ENCODE peak calls at places on chromosomes 4 and X, in ten cellular contexts. X is K562; A is PC-9; P is colonic mucosa; B is tibial artery; T is CD8-positive, alpha-beta T cell; N is ovary; L is body of pancreas; W is esophagus squamous epithelium; E is fibroblast of lung. D is an unnamed sample.

GRCh38 chrX:10280061-10280460 is 123.3 kb downstream of the CLCN4 start:
- DNase-seq in E (no peak), B (no peak), P (no peak), W (no peak), L (no peak), A (no peak), T (no peak), N (no peak), X (no peak), D (no peak)

GRCh38 chr4:52712991-52713275 is 38.3 kb downstream of the ERVMER34-1 start:
- DNase-seq in W (no peak), N (no peak), T (no peak), B (no peak), X (no peak), L (no peak), P (no peak), E (no peak), A (no peak), D (no peak)

GRCh38 chr4:134780244-134780643 is 578.7 kb upstream of the PABPC4L start:
- DNase-seq in P (no peak), B (no peak), N (no peak), L (no peak), X (no peak), T (no peak), W (no peak), E (peak; percentile 5), A (no peak), D (no peak)

GRCh38 chr4:158327525-158327924 is 117.2 kb downstream of the TMEM144 start:
- DNase-seq in T (no peak), B (no peak), L (peak; percentile 57), A (no peak), W (no peak), E (no peak), P (no peak), N (no peak), X (peak; percentile 71), D (peak; percentile 84)

GRCh38 chr4:110193822-110194761 is 4.3 kb downstream of the ELOVL6 start:
- DNase-seq in N (peak; percentile 23), B (peak; percentile 50), X (peak; percentile 96), P (peak; percentile 90), E (peak; percentile 98), A (no peak), T (peak; percentile 85), W (peak; percentile 0), L (peak; percentile 84), D (peak; percentile 91)

GRCh38 chr4:20616848-20617247 is 83.4 kb upstream of the PACRGL start:
- DNase-seq in N (no peak), P (no peak), X (no peak), L (no peak), T (no peak), W (no peak), E (no peak), B (no peak), A (peak; percentile 33), D (no peak)

GRCh38 chr4:113760852-113761681 is 471 bp downstream of the CAMK2D start:
- DNase-seq in N (peak; percentile 82), A (peak; percentile 50), W (peak; percentile 44), E (peak; percentile 73), X (no peak), L (peak; percentile 78), T (peak; percentile 36), P (peak; percentile 86), B (peak; percentile 84), D (peak; percentile 51)

GRCh38 chrX:21781525-21781924 is 23.6 kb upstream of the SMPX start:
- DNase-seq in P (no peak), L (no peak), W (no peak), E (peak; percentile 66), N (no peak), B (no peak), X (no peak), A (no peak), T (no peak), D (no peak)

GRCh38 chrX:104039689-104040505 is at the start of gene H2BW2:
- DNase-seq in E (no peak), L (no peak), X (no peak), N (no peak), B (no peak), P (no peak), W (no peak), T (no peak), A (no peak), D (no peak)

GRCh38 chrX:12138366-12139313 is at the start of gene FRMPD4:
- DNase-seq in X (no peak), L (no peak), N (no peak), T (no peak), B (no peak), P (no peak), W (no peak), A (no peak), E (peak; percentile 1), D (no peak)

GRCh38 chr4:89404530-89404929 is 96.9 kb upstream of the GPRIN3 start:
- DNase-seq in P (no peak), A (no peak), X (no peak), B (no peak), E (no peak), N (no peak), L (no peak), T (no peak), W (no peak), D (no peak)

GRCh38 chrX:68929332-68930150 is 100.7 kb downstream of the EFNB1 start:
- DNase-seq in X (no peak), P (no peak), E (peak; percentile 86), B (no peak), N (peak; percentile 43), L (peak; percentile 45), W (no peak), A (peak; percentile 77), T (no peak), D (no peak)

GRCh38 chrX:83658731-83659130 is 150.6 kb downstream of the POU3F4 start:
- DNase-seq in W (no peak), P (no peak), A (no peak), L (no peak), X (peak; percentile 0), E (no peak), T (no peak), N (no peak), B (no peak), D (no peak)

GRCh38 chr4:138405439-138405838 is 163.3 kb upstream of the SLC7A11 start:
- DNase-seq in E (peak; percentile 28), T (no peak), W (no peak), N (no peak), X (no peak), L (no peak), B (no peak), P (no peak), A (peak; percentile 5), D (no peak)

GRCh38 chrX:131739823-131740222 is 195.9 kb downstream of the OR13H1 start:
- DNase-seq in W (no peak), T (no peak), A (no peak), P (no peak), L (no peak), E (no peak), X (peak; percentile 7), B (no peak), N (no peak), D (no peak)

GRCh38 chrX:100407784-100408642 is 2.1 kb downstream of the PCDH19 start:
- DNase-seq in A (no peak), B (no peak), E (peak; percentile 3), P (no peak), T (no peak), X (no peak), N (peak; percentile 16), W (no peak), L (no peak), D (no peak)

GRCh38 chrX:100410901-100411801 is 1.1 kb upstream of the PCDH19 start:
- DNase-seq in A (no peak), E (no peak), N (peak; percentile 20), X (no peak), B (no peak), T (no peak), W (no peak), P (no peak), L (no peak), D (no peak)

GRCh38 chrX:100410083-100410590 is at the start of gene PCDH19:
- DNase-seq in X (no peak), N (peak; percentile 58), E (peak; percentile 37), B (no peak), A (no peak), L (peak; percentile 40), P (peak; percentile 62), T (no peak), W (no peak), D (peak; percentile 76)

GRCh38 chrX:100408643-100409315 is 1.3 kb downstream of the PCDH19 start:
- DNase-seq in L (no peak), E (no peak), T (no peak), W (no peak), P (no peak), N (peak; percentile 17), X (no peak), A (no peak), B (no peak), D (no peak)

GRCh38 chrX:100409316-100410082 is 574 bp downstream of the PCDH19 start:
- DNase-seq in N (peak; percentile 17), E (peak; percentile 1), A (no peak), X (no peak), B (no peak), T (no peak), W (no peak), P (no peak), L (no peak), D (peak; percentile 43)
- H3K4me3 ChIP-seq in N (peak overlapping the region; percentile 28), E (peak overlapping the region; percentile 14), A (no peak overlapping the region), X (no peak overlapping the region), B (peak overlapping the region; percentile 36), T (peak overlapping the region; percentile 15), W (peak overlapping the region; percentile 39), P (peak overlapping the region; percentile 31), L (no peak overlapping the region), D (peak overlapping the region; percentile 39)

DNA sequence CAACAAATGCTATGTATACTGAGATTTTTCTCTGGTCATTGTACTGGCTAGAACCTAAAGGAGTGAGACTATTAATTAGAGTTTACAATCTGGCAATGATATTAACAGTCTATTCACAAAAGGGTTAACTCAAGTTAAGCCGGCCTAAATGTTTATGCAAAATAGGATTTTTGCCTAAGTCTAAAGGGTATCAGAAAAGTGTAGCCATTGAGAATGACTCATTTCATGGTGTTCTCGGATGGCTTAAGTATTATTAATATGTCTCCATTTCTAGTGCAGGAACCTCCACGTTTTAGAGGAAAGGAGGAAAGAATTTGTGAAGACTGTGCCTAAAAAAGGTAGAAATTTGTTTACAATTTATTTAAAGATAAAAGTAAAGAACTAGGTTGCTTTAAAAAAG is 29.8 kb downstream of the DYNLT3 start:
- DNase-seq in L (no peak), N (no peak), P (no peak), T (no peak), W (no peak), B (no peak), A (no peak), X (no peak), E (no peak), D (peak; percentile 79)
- H3K4me1 ChIP-seq in L (no peaks in the 10 kb centered on the region), N (no peaks in the 10 kb centered on the region), P (no peaks in the 10 kb centered on the region), T (no peaks in the 10 kb centered on the region), W (no peaks in the 10 kb centered on the region), B (no peaks in the 10 kb centered on the region), A (no peaks in the 10 kb centered on the region), X (no peaks in the 10 kb centered on the region), E (no peaks in the 10 kb centered on the region), D (peaks cover 12% of the 10 kb centered on the region)

GRCh38 chr4:67584496-67584895 is 26.0 kb downstream of the STAP1 start:
- DNase-seq in E (no peak), T (no peak), B (no peak), N (no peak), X (no peak), P (no peak), W (no peak), L (no peak), A (no peak), D (no peak)
- H3K36me3 ChIP-seq in E (no peaks in the 10 kb centered on the region), T (no peaks in the 10 kb centered on the region), B (no peaks in the 10 kb centered on the region), N (no peaks in the 10 kb centered on the region), X (no peaks in the 10 kb centered on the region), P (no peaks in the 10 kb centered on the region), W (no peaks in the 10 kb centered on the region), L (no peaks in the 10 kb centered on the region), A (no peaks in the 10 kb centered on the region), D (no peaks in the 10 kb centered on the region)

GRCh38 chrX:154459843-154460242 is 1.8 kb downstream of the PLXNA3 start:
- DNase-seq in L (no peak), A (no peak), N (no peak), T (no peak), B (no peak), P (no peak), X (peak; percentile 62), W (no peak), E (no peak), D (no peak)
- H3K4me3 ChIP-seq in L (no peak overlapping the region), A (no peak overlapping the region), N (peak overlapping the region; percentile 50), T (no peak overlapping the region), B (peak overlapping the region; percentile 78), P (peak overlapping the region; percentile 66), X (peak overlapping the region; percentile 59), W (no peak overlapping the region), E (peak overlapping the region; percentile 71), D (peak overlapping the region; percentile 83)

D was measured in HAP-1.